ENCODE peak calls at places on chromosomes 16 and 17, in eight cellular contexts. One of them, this sample, is unnamed.

GRCh38 chr16:15052747-15053476 is 3.0 kb downstream of the NTAN1 start:
- DNase-seq in heart right ventricle: no peak
- DNase-seq in Panc1: no peak
- DNase-seq in fibroblast of the aortic adventitia: peak; percentile 26
- DNase-seq in mesothelial cell of epicardium: no peak
- DNase-seq in NB4: peak; percentile 74
- DNase-seq in uterus: no peak
- DNase-seq in spleen: no peak
- DNase-seq in this sample: no peak

GRCh38 chr17:78674595-78675315 is 97.6 kb upstream of the DNAH17 start:
- DNase-seq in NB4: peak; percentile 8
- DNase-seq in spleen: peak; percentile 64
- DNase-seq in Panc1: no peak
- DNase-seq in uterus: no peak
- DNase-seq in heart right ventricle: no peak
- DNase-seq in mesothelial cell of epicardium: no peak
- DNase-seq in fibroblast of the aortic adventitia: no peak
- DNase-seq in this sample: no peak

GRCh38 chr16:88566158-88566557 is 4.0 kb upstream of the ZC3H18 start:
- DNase-seq in uterus: no peak
- DNase-seq in spleen: no peak
- DNase-seq in Panc1: no peak
- DNase-seq in mesothelial cell of epicardium: no peak
- DNase-seq in NB4: peak; percentile 39
- DNase-seq in heart right ventricle: no peak
- DNase-seq in fibroblast of the aortic adventitia: peak; percentile 31
- DNase-seq in this sample: no peak

GRCh38 chr17:47254403-47254943 is 846 bp downstream of the ITGB3 start:
- DNase-seq in heart right ventricle: no peak
- DNase-seq in NB4: no peak
- DNase-seq in fibroblast of the aortic adventitia: no peak
- DNase-seq in mesothelial cell of epicardium: no peak
- DNase-seq in uterus: no peak
- DNase-seq in Panc1: no peak
- DNase-seq in spleen: no peak
- DNase-seq in this sample: no peak

GRCh38 chr17:62720126-62720850 is 87.8 kb downstream of the MARCHF10 start:
- DNase-seq in heart right ventricle: no peak
- DNase-seq in uterus: no peak
- DNase-seq in NB4: peak; percentile 24
- DNase-seq in fibroblast of the aortic adventitia: no peak
- DNase-seq in mesothelial cell of epicardium: no peak
- DNase-seq in Panc1: no peak
- DNase-seq in spleen: no peak
- DNase-seq in this sample: no peak

GRCh38 chr16:73213761-73214480 is 166.0 kb upstream of the ZFHX3 start:
- DNase-seq in Panc1: no peak
- DNase-seq in spleen: no peak
- DNase-seq in NB4: no peak
- DNase-seq in uterus: no peak
- DNase-seq in fibroblast of the aortic adventitia: no peak
- DNase-seq in mesothelial cell of epicardium: no peak
- DNase-seq in heart right ventricle: no peak
- DNase-seq in this sample: no peak

GRCh38 chr16:27339180-27339579 is 25.4 kb downstream of the IL4R start:
- DNase-seq in mesothelial cell of epicardium: no peak
- DNase-seq in uterus: no peak
- DNase-seq in Panc1: no peak
- DNase-seq in heart right ventricle: no peak
- DNase-seq in NB4: no peak
- DNase-seq in fibroblast of the aortic adventitia: no peak
- DNase-seq in spleen: no peak
- DNase-seq in this sample: no peak

GRCh38 chr16:27225536-27226360 is 22.4 kb downstream of the KDM8 start:
- DNase-seq in Panc1: no peak
- DNase-seq in fibroblast of the aortic adventitia: no peak
- DNase-seq in spleen: peak; percentile 70
- DNase-seq in NB4: no peak
- DNase-seq in heart right ventricle: no peak
- DNase-seq in uterus: no peak
- DNase-seq in mesothelial cell of epicardium: no peak
- DNase-seq in this sample: no peak

GRCh38 chr16:83744521-83744981 is 63.2 kb upstream of the HSBP1 start:
- DNase-seq in mesothelial cell of epicardium: no peak
- DNase-seq in fibroblast of the aortic adventitia: no peak
- DNase-seq in spleen: peak; percentile 81
- DNase-seq in uterus: no peak
- DNase-seq in Panc1: no peak
- DNase-seq in heart right ventricle: peak; percentile 20
- DNase-seq in NB4: peak; percentile 86
- DNase-seq in this sample: peak; percentile 36

GRCh38 chr16:66741971-66742396 is 9.4 kb downstream of the DYNC1LI2 start:
- DNase-seq in Panc1: no peak
- DNase-seq in uterus: no peak
- DNase-seq in heart right ventricle: no peak
- DNase-seq in fibroblast of the aortic adventitia: no peak
- DNase-seq in mesothelial cell of epicardium: no peak
- DNase-seq in NB4: no peak
- DNase-seq in spleen: no peak
- DNase-seq in this sample: no peak

GRCh38 chr17:303161-303560 is 49.4 kb downstream of the RPH3AL start:
- DNase-seq in NB4: no peak
- DNase-seq in uterus: no peak
- DNase-seq in Panc1: no peak
- DNase-seq in heart right ventricle: no peak
- DNase-seq in spleen: no peak
- DNase-seq in fibroblast of the aortic adventitia: no peak
- DNase-seq in mesothelial cell of epicardium: no peak
- DNase-seq in this sample: no peak

GRCh38 chr17:79517812-79518211 is 93.0 kb downstream of the RBFOX3 start:
- DNase-seq in mesothelial cell of epicardium: no peak
- DNase-seq in Panc1: no peak
- DNase-seq in heart right ventricle: no peak
- DNase-seq in fibroblast of the aortic adventitia: no peak
- DNase-seq in uterus: no peak
- DNase-seq in spleen: no peak
- DNase-seq in NB4: no peak
- DNase-seq in this sample: no peak

GRCh38 chr17:61253293-61253801 is 146.3 kb upstream of the TBX2 start:
- DNase-seq in heart right ventricle: peak; percentile 45
- DNase-seq in NB4: no peak
- DNase-seq in fibroblast of the aortic adventitia: no peak
- DNase-seq in spleen: no peak
- DNase-seq in uterus: peak; percentile 33
- DNase-seq in Panc1: no peak
- DNase-seq in mesothelial cell of epicardium: no peak
- DNase-seq in this sample: no peak

GRCh38 chr17:9880582-9880999 is 24.5 kb downstream of the RCVRN start:
- DNase-seq in heart right ventricle: no peak
- DNase-seq in uterus: no peak
- DNase-seq in NB4: peak; percentile 76
- DNase-seq in fibroblast of the aortic adventitia: no peak
- DNase-seq in mesothelial cell of epicardium: no peak
- DNase-seq in Panc1: no peak
- DNase-seq in spleen: no peak
- DNase-seq in this sample: no peak

GRCh38 chr16:63695347-63695746 is 1426.5 kb downstream of the CDH11 start:
- DNase-seq in fibroblast of the aortic adventitia: no peak
- DNase-seq in Panc1: no peak
- DNase-seq in mesothelial cell of epicardium: no peak
- DNase-seq in uterus: no peak
- DNase-seq in NB4: no peak
- DNase-seq in heart right ventricle: no peak
- DNase-seq in spleen: no peak
- DNase-seq in this sample: no peak

GRCh38 chr16:78362736-78363135 is 263.3 kb downstream of the WWOX start:
- DNase-seq in heart right ventricle: no peak
- DNase-seq in spleen: no peak
- DNase-seq in Panc1: no peak
- DNase-seq in uterus: no peak
- DNase-seq in NB4: no peak
- DNase-seq in fibroblast of the aortic adventitia: no peak
- DNase-seq in mesothelial cell of epicardium: no peak
- DNase-seq in this sample: no peak

GRCh38 chr16:78368121-78369102 is 269.0 kb downstream of the WWOX start:
- DNase-seq in fibroblast of the aortic adventitia: no peak
- DNase-seq in spleen: no peak
- DNase-seq in mesothelial cell of epicardium: no peak
- DNase-seq in Panc1: no peak
- DNase-seq in NB4: no peak
- DNase-seq in heart right ventricle: no peak
- DNase-seq in uterus: no peak
- DNase-seq in this sample: no peak

GRCh38 chr16:78365376-78365775 is 265.9 kb downstream of the WWOX start:
- DNase-seq in fibroblast of the aortic adventitia: no peak
- DNase-seq in heart right ventricle: no peak
- DNase-seq in mesothelial cell of epicardium: no peak
- DNase-seq in Panc1: no peak
- DNase-seq in NB4: no peak
- DNase-seq in spleen: no peak
- DNase-seq in uterus: no peak
- DNase-seq in this sample: no peak

GRCh38 chr16:78364501-78364900 is 265.0 kb downstream of the WWOX start:
- DNase-seq in Panc1: no peak
- DNase-seq in mesothelial cell of epicardium: no peak
- DNase-seq in NB4: no peak
- DNase-seq in heart right ventricle: no peak
- DNase-seq in uterus: no peak
- DNase-seq in fibroblast of the aortic adventitia: no peak
- DNase-seq in spleen: no peak
- DNase-seq in this sample: no peak

DNA sequence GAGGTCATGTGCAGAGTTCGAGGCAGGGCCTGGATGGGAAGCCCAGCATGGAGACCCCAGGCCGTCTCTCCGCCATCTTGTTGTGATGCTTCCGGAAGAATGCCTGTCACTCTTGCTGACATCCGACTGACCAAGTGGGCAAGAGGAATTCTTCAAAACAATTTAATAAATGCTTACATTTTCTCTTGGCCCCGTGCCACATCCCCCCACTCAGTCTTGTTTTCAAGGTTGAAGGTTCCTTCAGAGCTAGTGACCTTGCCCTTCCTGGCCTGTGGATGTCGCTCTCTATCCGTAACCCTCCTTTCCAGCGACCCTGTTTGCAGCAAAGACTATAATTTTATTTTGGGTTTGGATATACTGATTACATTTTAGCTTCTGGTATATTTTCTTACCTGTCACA is 264.4 kb downstream of the WWOX start:
- DNase-seq in NB4: no peak
- DNase-seq in mesothelial cell of epicardium: no peak
- DNase-seq in fibroblast of the aortic adventitia: no peak
- DNase-seq in spleen: no peak
- DNase-seq in heart right ventricle: no peak
- DNase-seq in Panc1: no peak
- DNase-seq in uterus: no peak
- DNase-seq in this sample: no peak
- TF ChIP-seq CTCF in NB4: no peak
- TF ChIP-seq CTCF in mesothelial cell of epicardium: no peak
- TF ChIP-seq CTCF in fibroblast of the aortic adventitia: no peak
- TF ChIP-seq CTCF in spleen: no peak
- TF ChIP-seq CTCF in heart right ventricle: no peak
- TF ChIP-seq CTCF in Panc1: no peak
- TF ChIP-seq CTCF in uterus: no peak
- TF ChIP-seq CTCF in this sample: no peak

DNA sequence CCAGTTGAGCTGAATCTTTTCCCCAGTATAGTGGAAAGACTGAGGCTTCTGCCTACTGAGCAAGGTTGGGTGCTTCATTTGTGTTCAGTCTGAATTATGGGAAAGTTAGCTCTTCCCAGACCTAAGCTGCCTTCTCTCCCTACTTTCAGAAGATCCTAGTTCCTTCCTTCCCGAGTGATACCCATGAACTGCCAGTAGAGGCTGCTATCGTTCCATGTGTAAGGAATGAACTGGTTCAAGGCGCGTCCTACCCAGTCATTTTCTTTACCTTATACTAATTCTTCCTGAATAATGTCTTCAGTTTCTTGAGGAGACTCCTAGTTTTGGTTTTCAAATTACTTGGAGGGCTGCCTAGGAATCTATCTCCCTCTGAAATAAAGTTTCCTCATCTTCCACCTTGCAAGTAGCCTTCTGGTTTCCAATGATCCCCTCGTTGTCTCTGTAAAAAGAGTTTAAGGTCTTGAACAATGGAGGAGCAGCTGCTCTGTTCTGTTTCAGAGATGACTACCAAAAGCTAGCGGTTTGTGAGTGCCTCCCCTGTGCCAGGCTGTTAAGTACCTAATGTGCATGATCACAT is 934 bp upstream of the AOC2 start:
- DNase-seq in spleen: peak; percentile 12
- DNase-seq in NB4: peak; percentile 59
- DNase-seq in fibroblast of the aortic adventitia: peak; percentile 85
- DNase-seq in heart right ventricle: no peak
- DNase-seq in Panc1: peak; percentile 43
- DNase-seq in uterus: no peak
- DNase-seq in mesothelial cell of epicardium: no peak
- DNase-seq in this sample: peak; percentile 53
- TF ChIP-seq CTCF in spleen: peak; percentile 67
- TF ChIP-seq CTCF in NB4: peak; percentile 91
- TF ChIP-seq CTCF in fibroblast of the aortic adventitia: peak; percentile 100
- TF ChIP-seq CTCF in heart right ventricle: no peak
- TF ChIP-seq CTCF in Panc1: peak; percentile 78
- TF ChIP-seq CTCF in uterus: peak; percentile 87
- TF ChIP-seq CTCF in mesothelial cell of epicardium: peak; percentile 59
- TF ChIP-seq CTCF in this sample: peak; percentile 54

GRCh38 chr16:30838876-30839471 is 52.0 kb upstream of the ZNF629 start:
- DNase-seq in NB4: no peak
- DNase-seq in fibroblast of the aortic adventitia: no peak
- DNase-seq in heart right ventricle: no peak
- DNase-seq in spleen: no peak
- DNase-seq in Panc1: no peak
- DNase-seq in uterus: no peak
- DNase-seq in mesothelial cell of epicardium: no peak
- DNase-seq in this sample: no peak
- TF ChIP-seq CTCF in NB4: no peak
- TF ChIP-seq CTCF in fibroblast of the aortic adventitia: peak; percentile 13
- TF ChIP-seq CTCF in heart right ventricle: no peak
- TF ChIP-seq CTCF in spleen: no peak
- TF ChIP-seq CTCF in Panc1: no peak
- TF ChIP-seq CTCF in uterus: no peak
- TF ChIP-seq CTCF in mesothelial cell of epicardium: no peak
- TF ChIP-seq CTCF in this sample: no peak

DNA sequence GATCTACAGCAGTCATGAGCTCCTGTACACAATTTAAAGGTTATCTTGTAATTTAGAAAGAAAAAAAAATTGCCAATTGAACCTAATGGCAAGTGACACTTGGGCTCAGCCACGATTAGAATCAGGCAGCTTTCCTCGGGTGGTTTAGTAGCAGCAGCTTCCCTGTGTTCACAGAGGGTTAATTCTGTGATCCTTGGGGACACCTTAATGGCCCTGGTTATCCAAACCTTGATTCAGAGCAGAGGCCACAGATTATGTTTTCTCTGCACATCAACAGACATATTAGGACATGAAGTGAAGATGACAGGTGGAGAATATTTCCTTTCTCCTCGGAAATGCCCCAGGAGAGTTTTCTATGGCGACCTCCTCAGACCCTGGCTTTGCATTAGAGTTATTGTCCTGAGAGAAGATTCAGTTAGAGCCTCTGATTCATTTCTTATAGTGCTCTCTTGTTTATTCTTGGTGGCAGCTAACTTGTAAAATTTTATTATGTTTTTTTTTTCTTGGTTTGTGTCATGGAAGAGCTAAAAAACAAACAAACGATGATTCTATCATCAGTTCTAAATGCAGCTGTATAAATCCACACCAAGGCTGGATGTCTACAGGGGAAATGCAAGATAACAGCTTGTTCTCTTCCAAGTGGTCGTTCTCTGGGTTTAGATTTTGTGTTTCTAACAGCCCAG is 351.2 kb upstream of the DYNLRB2 start:
- DNase-seq in mesothelial cell of epicardium: no peak
- DNase-seq in Panc1: no peak
- DNase-seq in heart right ventricle: no peak
- DNase-seq in NB4: no peak
- DNase-seq in uterus: no peak
- DNase-seq in spleen: no peak
- DNase-seq in fibroblast of the aortic adventitia: no peak
- DNase-seq in this sample: no peak
- TF ChIP-seq CTCF in mesothelial cell of epicardium: no peak
- TF ChIP-seq CTCF in Panc1: no peak
- TF ChIP-seq CTCF in heart right ventricle: no peak
- TF ChIP-seq CTCF in NB4: no peak
- TF ChIP-seq CTCF in uterus: no peak
- TF ChIP-seq CTCF in spleen: no peak
- TF ChIP-seq CTCF in fibroblast of the aortic adventitia: no peak
- TF ChIP-seq CTCF in this sample: no peak

This sample was measured in GM13976.